ENCODE peak calls at places on chromosomes 7 and 10, in ten cellular contexts. O is osteocyte, V is stomach, Y is BE2C, L is fibroblast of mammary gland, H is tibial artery, U is glutamatergic neuron, K is endothelial cell, N is colonic mucosa, T is WTC11. Q is an unnamed sample.

GRCh38 chr7:25852249-25852994 is 299.6 kb upstream of the NFE2L3 start:
- DNase-seq in O (no peak), V (no peak), Y (peak), L (peak), H (peak), U (peak), K (peak), N (peak), T (peak), Q (peak)

GRCh38 chr10:109855746-109856145 is 67.6 kb downstream of the XPNPEP1 start:
- DNase-seq in O (no peak), V (no peak), Y (no peak), L (no peak), H (no peak), U (no peak), K (no peak), N (no peak), T (no peak), Q (no peak)

GRCh38 chr7:95798401-95798930 is 26.1 kb downstream of the DYNC1I1 start:
- DNase-seq in O (no peak), V (no peak), Y (no peak), L (peak), H (no peak), U (no peak), K (no peak), N (no peak), T (no peak), Q (no peak)

GRCh38 chr10:62166331-62167154 is 102.1 kb downstream of the RTKN2 start:
- DNase-seq in O (no peak), V (peak), Y (no peak), L (peak), H (peak), U (no peak), K (no peak), N (no peak), T (no peak), Q (no peak)

GRCh38 chr10:71079761-71080380 is 132.5 kb upstream of the UNC5B start:
- DNase-seq in O (peak), V (peak), Y (no peak), L (no peak), H (no peak), U (no peak), K (no peak), N (peak), T (peak), Q (no peak)

GRCh38 chr10:132745511-132745910 is 40.4 kb downstream of the NKX6-2 start:
- DNase-seq in O (no peak), V (no peak), Y (no peak), L (no peak), H (no peak), U (no peak), K (no peak), N (no peak), T (no peak), Q (no peak)

GRCh38 chr7:155195939-155196523 is 101.6 kb upstream of the INSIG1 start:
- DNase-seq in O (no peak), V (no peak), Y (no peak), L (no peak), H (no peak), U (no peak), K (no peak), N (no peak), T (no peak), Q (no peak)

GRCh38 chr7:120825576-120825975 is 32.4 kb downstream of the TSPAN12 start:
- DNase-seq in O (no peak), V (no peak), Y (no peak), L (no peak), H (no peak), U (no peak), K (no peak), N (no peak), T (no peak), Q (no peak)

GRCh38 chr10:131160219-131160875 is 151.2 kb downstream of the TCERG1L start:
- DNase-seq in O (no peak), V (no peak), Y (no peak), L (no peak), H (no peak), U (no peak), K (no peak), N (no peak), T (no peak), Q (peak)

GRCh38 chr7:44044315-44045225 is at the start of gene DBNL:
- DNase-seq in O (peak), V (peak), Y (peak), L (peak), H (peak), U (peak), K (peak), N (peak), T (peak), Q (peak)

GRCh38 chr10:12041766-12042408 is 722 bp downstream of the UPF2 start:
- DNase-seq in O (peak), V (no peak), Y (no peak), L (peak), H (no peak), U (no peak), K (peak), N (peak), T (no peak), Q (no peak)

DNA sequence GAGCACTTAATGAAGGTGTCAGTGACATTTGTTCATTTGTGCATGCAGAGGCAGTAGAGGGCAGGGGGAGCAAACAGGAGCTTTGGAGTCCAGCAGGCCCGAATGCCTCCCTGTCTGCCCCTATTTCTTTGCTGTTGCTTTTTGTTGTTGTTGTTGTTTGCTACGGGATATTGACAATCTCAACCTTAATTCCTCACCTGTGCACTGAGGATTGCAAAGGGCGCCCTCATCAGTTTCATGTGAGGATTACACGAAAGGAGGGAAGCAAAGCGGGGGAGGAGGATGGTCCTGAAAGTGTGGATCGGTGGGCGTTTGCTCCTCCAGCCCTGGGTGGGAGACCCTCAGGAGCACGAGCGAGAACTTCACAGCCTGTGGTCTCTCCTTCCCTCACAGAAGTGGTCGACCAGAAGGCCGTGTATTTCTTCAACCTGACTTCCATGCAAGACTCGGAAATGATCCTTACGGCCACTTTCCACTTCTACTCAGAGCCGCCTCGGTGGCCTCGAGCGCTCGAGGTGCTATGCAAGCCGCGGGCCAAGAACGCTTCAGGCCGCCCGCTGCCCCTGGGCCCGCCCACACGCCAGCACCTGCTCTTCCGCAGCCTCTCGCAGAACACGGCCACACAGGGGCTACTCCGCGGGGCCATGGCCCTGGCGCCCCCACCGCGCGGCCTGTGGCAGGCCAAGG is 9.5 kb downstream of the GDF10 start:
- DNase-seq in O (no peak), V (no peak), Y (no peak), L (no peak), H (no peak), U (no peak), K (peak), N (no peak), T (peak), Q (no peak)
- TF ChIP-seq CTCF in O (peak), V (no peak), Y (peak), L (peak), H (peak), U (peak), K (peak), N (no peak), T (no peak), Q (no peak)

DNA sequence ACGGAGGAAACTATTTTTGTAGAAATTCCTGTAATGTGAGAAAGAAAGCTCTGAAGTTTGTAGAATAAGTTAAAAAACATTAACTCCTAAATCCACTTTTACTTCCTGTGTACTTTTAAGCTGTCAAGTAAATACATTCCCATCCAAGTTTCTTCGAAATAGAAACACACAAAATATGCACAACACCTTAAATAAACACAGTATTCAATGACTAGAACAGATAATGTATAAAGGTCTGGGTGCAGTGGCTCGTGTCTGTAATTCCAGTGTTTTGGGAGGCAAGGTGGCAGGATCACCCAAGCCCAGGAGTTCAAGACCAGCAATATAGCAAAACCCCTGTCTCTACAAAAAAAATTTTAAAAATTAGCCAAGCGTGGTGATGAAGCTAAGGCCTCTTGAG is 121.9 kb upstream of the ODAD2 start:
- DNase-seq in O (no peak), V (no peak), Y (no peak), L (no peak), H (no peak), U (no peak), K (no peak), N (no peak), T (no peak), Q (no peak)
- TF ChIP-seq CTCF in O (no peak), V (no peak), Y (no peak), L (no peak), H (no peak), U (no peak), K (no peak), N (no peak), T (no peak), Q (no peak)

GRCh38 chr7:50828801-50829200 is 46.1 kb upstream of the GRB10 start:
- DNase-seq in O (no peak), V (no peak), Y (no peak), L (no peak), H (no peak), U (no peak), K (no peak), N (no peak), T (no peak), Q (no peak)

GRCh38 chr7:50822716-50823115 is 40.0 kb upstream of the GRB10 start:
- DNase-seq in O (no peak), V (no peak), Y (no peak), L (no peak), H (no peak), U (no peak), K (no peak), N (no peak), T (no peak), Q (no peak)

GRCh38 chr7:50827281-50827680 is 44.6 kb upstream of the GRB10 start:
- DNase-seq in O (no peak), V (no peak), Y (no peak), L (no peak), H (no peak), U (no peak), K (no peak), N (peak), T (no peak), Q (no peak)

GRCh38 chr7:50824882-50825281 is 42.2 kb upstream of the GRB10 start:
- DNase-seq in O (no peak), V (no peak), Y (no peak), L (no peak), H (no peak), U (no peak), K (no peak), N (no peak), T (no peak), Q (no peak)

DNA sequence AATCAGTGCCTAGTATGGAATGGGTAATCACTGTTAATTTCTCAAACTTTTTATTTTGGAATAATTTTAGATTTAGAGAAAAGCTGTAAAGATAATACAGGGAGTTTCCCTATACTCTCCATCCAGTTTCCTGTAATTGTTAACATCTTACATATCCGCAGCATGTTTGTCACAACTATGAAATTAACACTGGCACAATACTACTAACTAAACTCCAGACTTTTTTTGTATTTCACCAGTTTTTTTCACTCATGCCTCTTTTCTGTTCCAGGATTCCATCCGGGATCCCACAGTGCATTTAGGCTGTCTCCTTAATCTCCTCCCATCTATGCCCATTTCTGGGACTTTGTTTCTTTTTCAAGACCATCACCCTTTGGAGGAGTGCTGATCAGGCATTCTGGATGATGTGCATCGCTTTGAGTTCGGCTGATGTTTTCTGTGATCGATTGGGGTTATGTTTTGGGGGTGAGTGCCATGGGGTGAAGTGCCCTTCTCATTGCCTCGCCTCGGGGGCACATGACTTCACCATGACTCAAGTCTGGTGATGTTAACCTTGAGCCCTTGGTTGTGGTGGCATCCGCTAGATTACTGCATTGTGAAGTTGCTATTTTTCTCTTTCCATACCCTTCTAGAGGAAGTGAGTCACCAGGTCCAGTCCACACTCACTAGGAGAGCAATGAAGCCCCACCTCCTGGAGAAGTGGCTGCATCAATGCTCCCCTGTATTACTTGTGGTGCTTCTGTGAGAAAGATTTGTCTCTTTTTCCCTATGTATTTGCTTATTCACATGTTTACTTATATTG is 43.9 kb upstream of the GRB10 start:
- DNase-seq in O (no peak), V (no peak), Y (no peak), L (peak), H (no peak), U (no peak), K (no peak), N (peak), T (no peak), Q (peak)
- TF ChIP-seq CTCF in O (no peak), V (no peak), Y (no peak), L (peak), H (no peak), U (no peak), K (no peak), N (no peak), T (no peak), Q (no peak)

GRCh38 chr7:147833981-147834380 is 756.6 kb upstream of the C7orf33 start:
- DNase-seq in O (no peak), V (no peak), Y (no peak), L (no peak), H (no peak), U (no peak), K (no peak), N (no peak), T (no peak), Q (no peak)
- TF ChIP-seq CTCF in O (no peak), V (no peak), Y (no peak), L (no peak), H (no peak), U (no peak), K (no peak), N (no peak), T (no peak), Q (no peak)

DNA sequence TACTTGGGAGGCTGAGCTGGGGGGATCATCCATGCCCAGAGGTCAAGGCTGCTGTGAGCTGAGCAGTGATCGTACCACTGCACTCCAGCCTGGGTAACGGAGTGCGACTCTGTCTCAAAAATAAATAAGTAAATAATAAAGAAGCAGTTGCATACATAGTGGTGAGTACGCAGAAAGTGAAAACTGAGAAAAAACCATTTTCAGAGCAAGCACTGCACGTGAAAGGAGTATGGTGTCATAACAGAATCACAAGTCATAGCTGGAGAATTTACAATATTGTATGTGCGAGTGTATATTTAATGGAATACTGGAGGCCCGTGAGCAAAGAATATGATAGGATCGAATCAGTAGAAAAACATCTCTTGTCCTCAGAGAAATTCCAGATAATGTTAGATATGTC is 22.3 kb downstream of the KIAA1217 start:
- DNase-seq in O (no peak), V (no peak), Y (no peak), L (no peak), H (no peak), U (no peak), K (no peak), N (no peak), T (no peak), Q (no peak)
- TF ChIP-seq CTCF in O (no peak), V (no peak), Y (no peak), L (no peak), H (no peak), U (no peak), K (no peak), N (no peak), T (no peak), Q (no peak)

GRCh38 chr10:96321822-96322221 is 17.6 kb downstream of the DNTT start:
- DNase-seq in O (no peak), V (no peak), Y (no peak), L (no peak), H (no peak), U (no peak), K (no peak), N (no peak), T (peak), Q (no peak)
- TF ChIP-seq CTCF in O (no peak), V (no peak), Y (no peak), L (no peak), H (no peak), U (no peak), K (peak), N (no peak), T (peak), Q (no peak)